ENCODE peak calls at places on chromosomes 6 and 20, in five cellular contexts. One of them, this sample, is unnamed.

GRCh38 chr20:29079769-29080690 is 2177.4 kb upstream of the DEFB115 start:
- DNase-seq in AG04450: no peak
- DNase-seq in NCI-H460: peak; percentile 90
- DNase-seq in hypothalamus: no peak
- DNase-seq in naive thymus-derived CD8-positive, alpha-beta T cell: peak; percentile 23
- DNase-seq in this sample: no peak

GRCh38 chr20:19757973-19758887 is at the start of gene RIN2:
- DNase-seq in naive thymus-derived CD8-positive, alpha-beta T cell: no peak
- DNase-seq in AG04450: peak; percentile 79
- DNase-seq in hypothalamus: peak; percentile 73
- DNase-seq in NCI-H460: peak; percentile 90
- DNase-seq in this sample: peak; percentile 30

GRCh38 chr6:52297433-52297832 is 12.9 kb upstream of the MCM3 start:
- DNase-seq in NCI-H460: no peak
- DNase-seq in hypothalamus: no peak
- DNase-seq in AG04450: no peak
- DNase-seq in naive thymus-derived CD8-positive, alpha-beta T cell: no peak
- DNase-seq in this sample: peak; percentile 46

GRCh38 chr20:50462093-50462685 is 48.0 kb upstream of the PTPN1 start:
- DNase-seq in AG04450: no peak
- DNase-seq in naive thymus-derived CD8-positive, alpha-beta T cell: no peak
- DNase-seq in hypothalamus: no peak
- DNase-seq in NCI-H460: no peak
- DNase-seq in this sample: no peak

GRCh38 chr20:47088339-47088738 is 193.7 kb downstream of the EYA2 start:
- DNase-seq in hypothalamus: no peak
- DNase-seq in NCI-H460: no peak
- DNase-seq in naive thymus-derived CD8-positive, alpha-beta T cell: no peak
- DNase-seq in AG04450: no peak
- DNase-seq in this sample: no peak

GRCh38 chr6:53465732-53466131 is 79.2 kb downstream of the GCLC start:
- DNase-seq in hypothalamus: no peak
- DNase-seq in AG04450: no peak
- DNase-seq in NCI-H460: no peak
- DNase-seq in naive thymus-derived CD8-positive, alpha-beta T cell: no peak
- DNase-seq in this sample: no peak

GRCh38 chr6:26599591-26599990 is 2.8 kb downstream of the ABT1 start:
- DNase-seq in naive thymus-derived CD8-positive, alpha-beta T cell: no peak
- DNase-seq in AG04450: no peak
- DNase-seq in NCI-H460: no peak
- DNase-seq in hypothalamus: no peak
- DNase-seq in this sample: no peak

GRCh38 chr6:14278436-14278835 is 160.9 kb downstream of the CD83 start:
- DNase-seq in hypothalamus: no peak
- DNase-seq in AG04450: no peak
- DNase-seq in NCI-H460: no peak
- DNase-seq in naive thymus-derived CD8-positive, alpha-beta T cell: no peak
- DNase-seq in this sample: no peak

GRCh38 chr6:157326979-157327378 is 3.7 kb upstream of the TMEM242 start:
- DNase-seq in naive thymus-derived CD8-positive, alpha-beta T cell: no peak
- DNase-seq in NCI-H460: no peak
- DNase-seq in hypothalamus: no peak
- DNase-seq in AG04450: no peak
- DNase-seq in this sample: peak; percentile 38

GRCh38 chr6:56356431-56356830 is 109.1 kb upstream of the COL21A1 start:
- DNase-seq in NCI-H460: no peak
- DNase-seq in hypothalamus: no peak
- DNase-seq in naive thymus-derived CD8-positive, alpha-beta T cell: no peak
- DNase-seq in AG04450: no peak
- DNase-seq in this sample: no peak

GRCh38 chr6:148430897-148431296 is 88.3 kb downstream of the SASH1 start:
- DNase-seq in naive thymus-derived CD8-positive, alpha-beta T cell: no peak
- DNase-seq in AG04450: no peak
- DNase-seq in NCI-H460: no peak
- DNase-seq in hypothalamus: no peak
- DNase-seq in this sample: no peak

GRCh38 chr6:36443498-36443844 is 671 bp downstream of the KCTD20 start:
- DNase-seq in NCI-H460: no peak
- DNase-seq in AG04450: no peak
- DNase-seq in hypothalamus: peak; percentile 58
- DNase-seq in naive thymus-derived CD8-positive, alpha-beta T cell: no peak
- DNase-seq in this sample: no peak

GRCh38 chr20:22001886-22002285 is 296.4 kb downstream of the PAX1 start:
- DNase-seq in NCI-H460: no peak
- DNase-seq in hypothalamus: no peak
- DNase-seq in AG04450: no peak
- DNase-seq in naive thymus-derived CD8-positive, alpha-beta T cell: no peak
- DNase-seq in this sample: no peak

GRCh38 chr6:8085053-8085511 is 17.3 kb downstream of the EEF1E1 start:
- DNase-seq in NCI-H460: peak; percentile 61
- DNase-seq in AG04450: peak; percentile 79
- DNase-seq in hypothalamus: no peak
- DNase-seq in naive thymus-derived CD8-positive, alpha-beta T cell: no peak
- DNase-seq in this sample: no peak

GRCh38 chr20:32964575-32964974 is 39.7 kb downstream of the SUN5 start:
- DNase-seq in NCI-H460: no peak
- DNase-seq in naive thymus-derived CD8-positive, alpha-beta T cell: no peak
- DNase-seq in AG04450: no peak
- DNase-seq in hypothalamus: no peak
- DNase-seq in this sample: no peak

GRCh38 chr20:19735446-19735845 is 22.6 kb upstream of the RIN2 start:
- DNase-seq in hypothalamus: no peak
- DNase-seq in naive thymus-derived CD8-positive, alpha-beta T cell: no peak
- DNase-seq in AG04450: no peak
- DNase-seq in NCI-H460: peak; percentile 90
- DNase-seq in this sample: no peak

GRCh38 chr6:28207244-28208179 is 17.6 kb upstream of the ZSCAN9 start:
- DNase-seq in hypothalamus: no peak
- DNase-seq in AG04450: no peak
- DNase-seq in naive thymus-derived CD8-positive, alpha-beta T cell: no peak
- DNase-seq in NCI-H460: no peak
- DNase-seq in this sample: peak; percentile 63

GRCh38 chr6:44002591-44003344 is 124.5 kb downstream of the MRPL14 start:
- DNase-seq in hypothalamus: peak; percentile 39
- DNase-seq in AG04450: no peak
- DNase-seq in naive thymus-derived CD8-positive, alpha-beta T cell: peak; percentile 55
- DNase-seq in NCI-H460: no peak
- DNase-seq in this sample: peak; percentile 82

GRCh38 chr20:10789386-10789785 is 115.6 kb upstream of the JAG1 start:
- DNase-seq in naive thymus-derived CD8-positive, alpha-beta T cell: no peak
- DNase-seq in NCI-H460: no peak
- DNase-seq in AG04450: no peak
- DNase-seq in hypothalamus: no peak
- DNase-seq in this sample: no peak

GRCh38 chr6:126300735-126301134 is 39.2 kb upstream of the CENPW start:
- DNase-seq in hypothalamus: no peak
- DNase-seq in naive thymus-derived CD8-positive, alpha-beta T cell: no peak
- DNase-seq in NCI-H460: no peak
- DNase-seq in AG04450: no peak
- DNase-seq in this sample: peak; percentile 25

GRCh38 chr20:50911030-50911429 is 20.2 kb downstream of the ADNP start:
- DNase-seq in hypothalamus: no peak
- DNase-seq in AG04450: peak; percentile 59
- DNase-seq in naive thymus-derived CD8-positive, alpha-beta T cell: no peak
- DNase-seq in NCI-H460: no peak
- DNase-seq in this sample: no peak

GRCh38 chr20:10306440-10307358 is 88.1 kb downstream of the SNAP25 start:
- DNase-seq in naive thymus-derived CD8-positive, alpha-beta T cell: no peak
- DNase-seq in AG04450: peak; percentile 57
- DNase-seq in NCI-H460: no peak
- DNase-seq in hypothalamus: no peak
- DNase-seq in this sample: no peak

GRCh38 chr6:25899123-25899522 is 25.1 kb upstream of the SLC17A3 start:
- DNase-seq in naive thymus-derived CD8-positive, alpha-beta T cell: no peak
- DNase-seq in NCI-H460: no peak
- DNase-seq in hypothalamus: no peak
- DNase-seq in AG04450: no peak
- DNase-seq in this sample: no peak

GRCh38 chr6:14857501-14857900 is 388.4 kb upstream of the JARID2 start:
- DNase-seq in NCI-H460: no peak
- DNase-seq in hypothalamus: no peak
- DNase-seq in AG04450: no peak
- DNase-seq in naive thymus-derived CD8-positive, alpha-beta T cell: peak; percentile 87
- DNase-seq in this sample: peak; percentile 33

GRCh38 chr6:169069361-169069760 is 184.3 kb downstream of the THBS2 start:
- DNase-seq in NCI-H460: no peak
- DNase-seq in hypothalamus: no peak
- DNase-seq in AG04450: no peak
- DNase-seq in naive thymus-derived CD8-positive, alpha-beta T cell: no peak
- DNase-seq in this sample: no peak

GRCh38 chr6:110617057-110617456 is 140.6 kb upstream of the SLC22A16 start:
- DNase-seq in hypothalamus: no peak
- DNase-seq in NCI-H460: no peak
- DNase-seq in AG04450: no peak
- DNase-seq in naive thymus-derived CD8-positive, alpha-beta T cell: no peak
- DNase-seq in this sample: peak; percentile 56

GRCh38 chr20:49344975-49345374 is 67.1 kb upstream of the ZNFX1 start:
- DNase-seq in AG04450: peak; percentile 78
- DNase-seq in naive thymus-derived CD8-positive, alpha-beta T cell: no peak
- DNase-seq in hypothalamus: no peak
- DNase-seq in NCI-H460: peak; percentile 11
- DNase-seq in this sample: no peak

GRCh38 chr20:6769953-6770831 is 2.7 kb downstream of the BMP2 start:
- DNase-seq in NCI-H460: no peak
- DNase-seq in AG04450: no peak
- DNase-seq in naive thymus-derived CD8-positive, alpha-beta T cell: no peak
- DNase-seq in hypothalamus: no peak
- DNase-seq in this sample: peak; percentile 17

GRCh38 chr6:34189806-34190503 is 44.1 kb upstream of the GRM4 start:
- DNase-seq in naive thymus-derived CD8-positive, alpha-beta T cell: peak; percentile 69
- DNase-seq in hypothalamus: no peak
- DNase-seq in AG04450: no peak
- DNase-seq in NCI-H460: no peak
- DNase-seq in this sample: no peak

GRCh38 chr6:158488065-158488464 is 71.8 kb upstream of the TMEM181 start:
- DNase-seq in naive thymus-derived CD8-positive, alpha-beta T cell: no peak
- DNase-seq in hypothalamus: no peak
- DNase-seq in AG04450: peak; percentile 88
- DNase-seq in NCI-H460: no peak
- DNase-seq in this sample: no peak

GRCh38 chr20:63475209-63475608 is 2.8 kb upstream of the KCNQ2 start:
- DNase-seq in naive thymus-derived CD8-positive, alpha-beta T cell: no peak
- DNase-seq in AG04450: no peak
- DNase-seq in NCI-H460: peak; percentile 36
- DNase-seq in hypothalamus: no peak
- DNase-seq in this sample: no peak

GRCh38 chr20:44034451-44034850 is 119.8 kb downstream of the TOX2 start:
- DNase-seq in AG04450: no peak
- DNase-seq in NCI-H460: no peak
- DNase-seq in hypothalamus: no peak
- DNase-seq in naive thymus-derived CD8-positive, alpha-beta T cell: no peak
- DNase-seq in this sample: no peak

This sample was measured in GM20000.